ENCODE peak calls at places on chromosomes 3 and 15, in ten cellular contexts. H is hepatic stellate cell, N is colonic mucosa, L is GM18507, U is uterus, Z is HT1080, G is RWPE1, B is HEK293T, C is tibial nerve, O is K562. I is an unnamed sample.

GRCh38 chr3:136277115-136277514 is 27.0 kb downstream of the PCCB start:
- DNase-seq in H (no peak), Z (no peak), C (no peak), G (no peak), L (no peak), U (no peak), B (no peak), O (no peak), N (no peak), I (no peak)

GRCh38 chr3:70392227-70392626 is 79.8 kb upstream of the MDFIC2 start:
- DNase-seq in L (no peak), G (no peak), B (no peak), O (no peak), U (no peak), Z (no peak), C (no peak), N (no peak), H (no peak), I (no peak)

GRCh38 chr3:84987709-84988504 is 29.1 kb downstream of the CADM2 start:
- DNase-seq in U (no peak), N (no peak), H (no peak), G (no peak), B (no peak), L (no peak), O (no peak), C (no peak), Z (no peak), I (no peak)

GRCh38 chr3:66362541-66362941 is 138.3 kb downstream of the LRIG1 start:
- DNase-seq in B (no peak), L (no peak), O (no peak), H (peak; percentile 64), U (no peak), G (no peak), C (no peak), Z (peak; percentile 34), N (no peak), I (no peak)

GRCh38 chr3:24287728-24288450 is 206.8 kb downstream of the THRB start:
- DNase-seq in Z (no peak), C (peak; percentile 21), G (no peak), U (peak; percentile 19), B (no peak), L (no peak), N (no peak), H (no peak), O (no peak), I (no peak)

GRCh38 chr3:118802325-118803095 is 232.1 kb downstream of the IGSF11 start:
- DNase-seq in B (no peak), Z (no peak), G (no peak), H (no peak), N (no peak), U (no peak), C (no peak), O (no peak), L (no peak), I (no peak)

GRCh38 chr3:160444411-160444810 is 5.2 kb downstream of the TRIM59 start:
- DNase-seq in N (no peak), Z (no peak), U (no peak), O (peak; percentile 48), L (no peak), B (peak; percentile 16), G (peak; percentile 32), H (no peak), C (no peak), I (peak; percentile 36)

GRCh38 chr3:37943631-37944242 is 46.8 kb upstream of the VILL start:
- DNase-seq in C (no peak), G (no peak), B (no peak), Z (no peak), L (no peak), N (no peak), H (no peak), U (peak; percentile 29), O (no peak), I (no peak)

GRCh38 chr3:127275287-127275781 is 12.5 kb downstream of the PRR20G start:
- DNase-seq in Z (peak; percentile 95), O (no peak), B (no peak), U (no peak), N (no peak), L (no peak), C (no peak), H (no peak), G (peak; percentile 64), I (peak; percentile 51)

GRCh38 chr3:37882711-37883110 is 21.0 kb downstream of the CTDSPL start:
- DNase-seq in Z (no peak), G (no peak), N (no peak), B (no peak), H (no peak), U (no peak), C (no peak), O (no peak), L (no peak), I (no peak)

GRCh38 chr3:145936986-145937385 is 224.0 kb downstream of the PLOD2 start:
- DNase-seq in O (no peak), C (no peak), Z (peak; percentile 36), H (no peak), N (no peak), L (no peak), G (no peak), U (no peak), B (no peak), I (no peak)

GRCh38 chr15:44554934-44555723 is 18.2 kb downstream of the EIF3J start:
- DNase-seq in C (no peak), U (no peak), Z (no peak), B (no peak), N (no peak), H (no peak), G (no peak), O (no peak), L (no peak), I (no peak)

GRCh38 chr15:29638781-29639180 is 183.5 kb downstream of the TJP1 start:
- DNase-seq in U (no peak), L (no peak), H (no peak), N (no peak), O (no peak), C (no peak), Z (peak; percentile 63), G (no peak), B (no peak), I (no peak)

GRCh38 chr3:111252795-111253194 is 181.2 kb downstream of the NECTIN3 start:
- DNase-seq in G (peak; percentile 5), L (no peak), N (no peak), B (peak; percentile 26), Z (peak; percentile 54), U (no peak), H (peak; percentile 49), C (no peak), O (no peak), I (no peak)

GRCh38 chr3:132222868-132223538 is 94.2 kb upstream of the ACP3 start:
- DNase-seq in H (no peak), Z (no peak), G (no peak), B (no peak), C (no peak), L (no peak), N (no peak), U (no peak), O (no peak), I (no peak)

GRCh38 chr3:158005391-158006100 is 100.7 kb downstream of the SHOX2 start:
- DNase-seq in Z (no peak), L (no peak), G (no peak), U (no peak), B (no peak), C (no peak), O (no peak), H (no peak), N (no peak), I (no peak)

GRCh38 chr15:79129235-79129634 is 38.7 kb upstream of the RASGRF1 start:
- DNase-seq in U (no peak), N (no peak), Z (no peak), B (no peak), L (no peak), G (no peak), H (no peak), O (no peak), C (no peak), I (no peak)

GRCh38 chr15:25863067-25863967 is at the start of gene ATP10A:
- DNase-seq in G (no peak), C (no peak), O (no peak), B (no peak), H (peak; percentile 76), L (no peak), U (peak; percentile 37), N (no peak), Z (no peak), I (no peak)

GRCh38 chr3:67349551-67350174 is 304.7 kb downstream of the SUCLG2 start:
- DNase-seq in B (no peak), U (no peak), N (no peak), O (no peak), Z (peak; percentile 85), H (no peak), G (no peak), C (no peak), L (peak; percentile 8), I (no peak)

GRCh38 chr3:98733055-98733777 is 29.9 kb upstream of the ST3GAL6 start:
- DNase-seq in L (no peak), Z (peak; percentile 51), C (peak; percentile 7), N (peak; percentile 23), G (peak; percentile 16), U (peak; percentile 26), B (peak; percentile 43), H (peak; percentile 49), O (no peak), I (peak; percentile 48)

GRCh38 chr15:48507416-48508065 is 138.0 kb downstream of the FBN1 start:
- DNase-seq in L (no peak), N (peak; percentile 24), C (peak; percentile 31), Z (peak; percentile 35), U (no peak), G (peak; percentile 30), B (peak; percentile 38), H (peak; percentile 16), O (peak; percentile 22), I (peak; percentile 4)

GRCh38 chr3:8959683-8960082 is 3.6 kb downstream of the RAD18 start:
- DNase-seq in C (no peak), N (no peak), U (no peak), H (no peak), Z (no peak), G (no peak), B (no peak), L (no peak), O (no peak), I (no peak)

GRCh38 chr3:135055449-135055848 is 260.4 kb downstream of the EPHB1 start:
- DNase-seq in N (no peak), O (no peak), H (no peak), Z (no peak), U (no peak), B (no peak), C (no peak), G (no peak), L (no peak), I (no peak)

GRCh38 chr3:109337393-109337792 is at the start of gene DPPA4:
- DNase-seq in U (no peak), O (no peak), H (no peak), G (no peak), N (no peak), B (no peak), L (no peak), C (no peak), Z (no peak), I (no peak)

GRCh38 chr3:4834403-4834866 is 144.8 kb upstream of the BHLHE40 start:
- DNase-seq in G (no peak), L (peak; percentile 43), O (peak; percentile 38), H (no peak), U (no peak), C (no peak), B (no peak), Z (no peak), N (no peak), I (no peak)

GRCh38 chr3:56796202-56796601 is 5.5 kb downstream of the ARHGEF3 start:
- DNase-seq in B (no peak), O (no peak), H (no peak), U (no peak), L (no peak), C (no peak), G (no peak), N (no peak), Z (peak; percentile 21), I (peak; percentile 51)

I was measured in PC-9.